ENCODE peak calls at places on chromosomes 7 and 10, in nine cellular contexts. J is upper lobe of left lung; X is AG04450; Q is keratinocyte; D is CD4-positive, alpha-beta T cell; H is hepatocyte; O is PC-9; N is spleen; S is heart right ventricle. B is an unnamed sample.

GRCh38 chr10:129383651-129384050 is 83.4 kb upstream of the MGMT start:
- DNase-seq in J (no peak), X (no peak), Q (no peak), D (no peak), H (no peak), O (no peak), N (no peak), S (no peak), B (no peak)

GRCh38 chr10:50600286-50600685 is 23.5 kb downstream of the SGMS1 start:
- DNase-seq in J (no peak), X (no peak), Q (no peak), D (no peak), H (no peak), O (peak; percentile 3), N (no peak), S (no peak), B (no peak)

GRCh38 chr7:1666251-1666778 is 3.8 kb upstream of the ELFN1 start:
- DNase-seq in J (no peak), X (no peak), Q (no peak), D (peak; percentile 31), H (peak; percentile 34), O (no peak), N (peak; percentile 72), S (no peak), B (peak; percentile 7)

GRCh38 chr10:102612964-102613275 is 31.4 kb upstream of the TRIM8 start:
- DNase-seq in J (no peak), X (no peak), Q (no peak), D (peak; percentile 51), H (no peak), O (no peak), N (peak; percentile 66), S (no peak), B (no peak)

GRCh38 chr10:29688230-29688634 is 53.5 kb upstream of the SVIL start:
- DNase-seq in J (no peak), X (no peak), Q (no peak), D (no peak), H (no peak), O (no peak), N (no peak), S (no peak), B (no peak)

GRCh38 chr10:69642747-69643146 is 12.7 kb downstream of the FAM241B start:
- DNase-seq in J (no peak), X (no peak), Q (no peak), D (no peak), H (no peak), O (no peak), N (no peak), S (no peak), B (no peak)

GRCh38 chr7:142629588-142630260 is 119.5 kb upstream of the PRSS1 start:
- DNase-seq in J (no peak), X (no peak), Q (no peak), D (no peak), H (peak; percentile 23), O (no peak), N (no peak), S (no peak), B (peak; percentile 36)

GRCh38 chr7:139111147-139111546 is 1.6 kb upstream of the ZC3HAV1 start:
- DNase-seq in J (no peak), X (no peak), Q (no peak), D (no peak), H (no peak), O (no peak), N (no peak), S (no peak), B (no peak)

GRCh38 chr10:4981722-4982471 is 18.7 kb downstream of the AKR1C1 start:
- DNase-seq in J (peak; percentile 79), X (no peak), Q (peak; percentile 11), D (no peak), H (peak; percentile 76), O (peak; percentile 84), N (no peak), S (no peak), B (peak; percentile 5)

GRCh38 chr10:116120688-116121087 is 152.3 kb downstream of the GFRA1 start:
- DNase-seq in J (no peak), X (no peak), Q (no peak), D (no peak), H (no peak), O (no peak), N (no peak), S (no peak), B (no peak)

GRCh38 chr7:73770002-73770859 is at the start of gene CLDN3:
- DNase-seq in J (peak; percentile 91), X (no peak), Q (no peak), D (no peak), H (peak; percentile 94), O (peak; percentile 97), N (no peak), S (no peak), B (no peak)

GRCh38 chr10:49066944-49067730 is 48.2 kb downstream of the VSTM4 start:
- DNase-seq in J (no peak), X (no peak), Q (no peak), D (no peak), H (no peak), O (no peak), N (no peak), S (no peak), B (no peak)

GRCh38 chr7:139899328-139900020 is 70.4 kb downstream of the TBXAS1 start:
- DNase-seq in J (no peak), X (no peak), Q (no peak), D (no peak), H (no peak), O (no peak), N (no peak), S (no peak), B (no peak)

GRCh38 chr7:113015038-113015645 is 71.5 kb downstream of the GPR85 start:
- DNase-seq in J (no peak), X (no peak), Q (no peak), D (no peak), H (peak; percentile 46), O (no peak), N (no peak), S (no peak), B (no peak)

GRCh38 chr7:108103566-108104298 is 26.4 kb downstream of the LAMB4 start:
- DNase-seq in J (no peak), X (no peak), Q (no peak), D (no peak), H (peak; percentile 22), O (no peak), N (no peak), S (no peak), B (no peak)

GRCh38 chr7:603152-603941 is 83.7 kb upstream of the PDGFA start:
- DNase-seq in J (no peak), X (no peak), Q (no peak), D (no peak), H (no peak), O (no peak), N (peak; percentile 76), S (no peak), B (no peak)

GRCh38 chr10:29804025-29804852 is 169.5 kb upstream of the SVIL start:
- DNase-seq in J (peak; percentile 54), X (peak; percentile 75), Q (peak; percentile 33), D (no peak), H (peak; percentile 45), O (peak; percentile 86), N (no peak), S (no peak), B (peak; percentile 83)

DNA sequence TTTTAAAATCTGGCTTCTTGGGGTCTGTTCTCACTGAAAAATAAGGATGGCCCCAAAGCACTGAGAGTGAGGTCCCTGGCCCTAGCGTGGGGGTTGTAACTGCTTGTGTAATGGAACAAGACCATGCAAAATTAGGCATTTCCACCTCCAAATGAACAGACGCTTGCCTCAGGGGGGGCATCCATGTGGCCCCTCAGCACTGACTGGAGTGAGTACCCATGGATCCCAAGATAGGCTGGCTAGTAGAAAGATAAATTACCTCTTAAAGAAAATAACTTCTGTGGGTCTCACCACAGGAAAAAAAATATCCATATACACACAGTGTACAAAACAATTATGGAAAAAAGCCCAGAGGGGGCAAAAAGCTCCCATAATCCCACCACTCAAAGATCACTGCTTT is 15.2 kb upstream of the CPA1 start:
- DNase-seq in J (no peak), X (no peak), Q (no peak), D (no peak), H (no peak), O (no peak), N (peak; percentile 13), S (no peak), B (no peak)
- H3K27ac ChIP-seq in J (no peak overlapping the region), X (peak overlapping the region; percentile 89), Q (no peak overlapping the region), D (no peak overlapping the region), H (peak overlapping the region; percentile 86), O (no peak overlapping the region), N (no peak overlapping the region), S (no peak overlapping the region), B (peak overlapping the region; percentile 70)

GRCh38 chr10:103852189-103852711 is 3.1 kb downstream of the SH3PXD2A start:
- DNase-seq in J (no peak), X (no peak), Q (no peak), D (no peak), H (peak; percentile 65), O (no peak), N (no peak), S (peak; percentile 44), B (no peak)
- H3K27ac ChIP-seq in J (peak overlapping the region; percentile 37), X (peak overlapping the region; percentile 68), Q (peak overlapping the region; percentile 76), D (no peak overlapping the region), H (peak overlapping the region; percentile 40), O (no peak overlapping the region), N (no peak overlapping the region), S (peak overlapping the region; percentile 52), B (peak overlapping the region; percentile 67)

DNA sequence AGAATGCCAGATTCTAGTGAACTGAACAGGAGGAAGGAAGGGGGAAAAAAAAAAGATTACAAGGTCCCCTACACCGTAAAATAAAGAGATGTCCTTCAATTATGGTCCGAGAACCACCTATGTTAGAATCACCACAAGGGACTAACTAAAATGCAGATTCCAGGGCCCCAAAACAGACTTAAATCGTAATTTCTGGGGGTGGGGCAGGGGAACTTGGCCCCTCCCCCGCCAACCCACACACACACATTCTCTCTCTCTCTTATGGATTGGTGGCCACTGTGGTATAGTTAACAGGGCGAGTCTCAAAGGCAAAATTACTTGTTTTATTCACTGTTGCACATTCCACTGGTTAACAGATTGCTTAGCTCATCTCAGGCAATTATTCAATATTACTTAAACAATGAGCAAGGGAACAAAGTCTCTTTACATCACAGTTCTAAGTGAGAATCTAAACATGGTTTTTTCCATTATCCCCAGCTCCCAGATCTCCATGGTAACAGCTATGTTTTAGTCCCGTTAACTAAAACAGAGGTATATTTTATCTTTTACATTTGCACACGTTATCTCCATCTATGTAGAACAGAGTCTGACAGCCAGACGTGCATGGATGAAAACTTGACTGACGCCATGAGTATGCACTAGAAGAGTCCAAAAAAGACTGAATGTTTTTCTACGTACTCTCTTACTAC is 38.6 kb downstream of the IGF2BP3 start:
- DNase-seq in J (no peak), X (no peak), Q (no peak), D (no peak), H (no peak), O (no peak), N (no peak), S (no peak), B (no peak)
- H3K27ac ChIP-seq in J (no peak overlapping the region), X (peak overlapping the region; percentile 59), Q (peak overlapping the region; percentile 72), D (no peak overlapping the region), H (peak overlapping the region; percentile 71), O (peak overlapping the region; percentile 71), N (no peak overlapping the region), S (no peak overlapping the region), B (no peak overlapping the region)

DNA sequence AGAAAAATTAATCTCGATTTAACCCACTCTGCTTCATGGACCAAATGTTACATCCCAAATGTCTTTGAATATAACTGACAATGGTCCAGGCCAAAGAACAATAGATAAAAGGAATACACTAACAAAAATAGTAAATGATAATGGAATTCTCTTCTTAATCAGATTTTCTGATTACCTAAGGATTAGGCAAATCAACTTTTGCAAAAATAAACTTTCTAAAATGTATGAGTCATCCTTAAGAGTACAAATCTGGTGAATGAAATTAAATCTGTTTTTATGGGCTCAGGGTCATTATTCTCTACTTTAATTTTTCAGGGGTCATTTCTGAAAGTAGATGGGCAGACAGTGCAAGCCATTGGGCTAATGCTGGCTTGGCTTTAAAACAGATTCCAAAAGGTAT is 102.1 kb upstream of the FAM13C start:
- DNase-seq in J (no peak), X (no peak), Q (no peak), D (no peak), H (no peak), O (no peak), N (no peak), S (no peak), B (no peak)
- H3K27ac ChIP-seq in J (no peak overlapping the region), X (no peak overlapping the region), Q (no peak overlapping the region), D (no peak overlapping the region), H (no peak overlapping the region), O (no peak overlapping the region), N (no peak overlapping the region), S (no peak overlapping the region), B (no peak overlapping the region)